ENCODE peak calls at places on chromosomes 1 and 21, in six cellular contexts. Z is skeletal muscle cell; Q is uterus; J is AG04449; I is astrocyte; Y is activated naive CD4-positive, alpha-beta T cell. U is an unnamed sample.

GRCh38 chr1:58773406-58773840 is 10.4 kb downstream of the JUN start:
- DNase-seq in Z (peak; percentile 92), Q (peak; percentile 24), J (no peak), I (peak; percentile 81), Y (no peak), U (peak; percentile 60)

GRCh38 chr1:14996133-14997050 is 157.2 kb upstream of the TMEM51 start:
- DNase-seq in Z (peak; percentile 35), Q (no peak), J (no peak), I (peak; percentile 70), Y (no peak), U (peak; percentile 70)

GRCh38 chr1:110877776-110878175 is 4.8 kb downstream of the CD53 start:
- DNase-seq in Z (no peak), Q (no peak), J (no peak), I (no peak), Y (no peak), U (no peak)

GRCh38 chr1:32733573-32734321 is 31.2 kb upstream of the SYNC start:
- DNase-seq in Z (peak; percentile 53), Q (no peak), J (no peak), I (peak; percentile 33), Y (no peak), U (peak; percentile 58)

GRCh38 chr1:58968360-58968952 is 184.6 kb upstream of the JUN start:
- DNase-seq in Z (peak; percentile 39), Q (peak; percentile 87), J (no peak), I (peak; percentile 32), Y (no peak), U (peak; percentile 82)

GRCh38 chr1:115666702-115667101 is 24.9 kb downstream of the VANGL1 start:
- DNase-seq in Z (no peak), Q (no peak), J (no peak), I (no peak), Y (no peak), U (no peak)

GRCh38 chr21:35963920-35964451 is 96.3 kb downstream of the SETD4 start:
- DNase-seq in Z (no peak), Q (no peak), J (no peak), I (no peak), Y (no peak), U (no peak)

GRCh38 chr1:169711469-169712308 is at the start of gene SELL:
- DNase-seq in Z (peak; percentile 22), Q (peak; percentile 21), J (peak; percentile 21), I (peak; percentile 42), Y (peak; percentile 19), U (peak; percentile 59)

GRCh38 chr1:183685112-183685713 is 32.1 kb upstream of the APOBEC4 start:
- DNase-seq in Z (no peak), Q (no peak), J (no peak), I (peak; percentile 10), Y (no peak), U (peak; percentile 72)